ENCODE peak calls at places on chromosomes 3 and 15, in four cellular contexts. Y is AG04449, S is dorsolateral prefrontal cortex, N is coronary artery. O is an unnamed sample.

GRCh38 chr3:122964844-122965243 is 62.7 kb downstream of the SEMA5B start:
- DNase-seq in S (no peak), N (no peak), Y (no peak), O (no peak)

GRCh38 chr3:30548605-30549004 is 57.8 kb upstream of the TGFBR2 start:
- DNase-seq in Y (no peak), S (no peak), N (no peak), O (no peak)

GRCh38 chr3:85170646-85171045 is 211.9 kb downstream of the CADM2 start:
- DNase-seq in N (no peak), Y (no peak), S (no peak), O (no peak)

GRCh38 chr3:114451051-114451451 is 157.2 kb downstream of the TIGIT start:
- DNase-seq in S (no peak), N (no peak), Y (no peak), O (no peak)

GRCh38 chr3:16841906-16842709 is 42.6 kb upstream of the PLCL2 start:
- DNase-seq in Y (no peak), S (no peak), N (no peak), O (no peak)

GRCh38 chr15:70508561-70509281 is 254.6 kb downstream of the UACA start:
- DNase-seq in Y (no peak), S (no peak), N (no peak), O (peak)

GRCh38 chr3:186152361-186152798 is 43.5 kb upstream of the ETV5 start:
- DNase-seq in N (no peak), S (no peak), Y (no peak), O (no peak)

GRCh38 chr3:98563661-98564281 is 29.6 kb downstream of the CPOX start:
- DNase-seq in Y (peak), S (no peak), N (no peak), O (peak)

GRCh38 chr3:124456506-124456905 is 273.7 kb upstream of the UMPS start:
- DNase-seq in N (no peak), Y (no peak), S (no peak), O (no peak)

GRCh38 chr3:24713516-24713915 is 218.9 kb upstream of the THRB start:
- DNase-seq in S (no peak), Y (no peak), N (no peak), O (no peak)

GRCh38 chr15:29952245-29952644 is 130.0 kb upstream of the TJP1 start:
- DNase-seq in Y (no peak), S (peak), N (no peak), O (no peak)

GRCh38 chr3:157077565-157077991 is 82.4 kb downstream of the CCNL1 start:
- DNase-seq in N (no peak), S (no peak), Y (no peak), O (no peak)

GRCh38 chr3:61824553-61825135 is 263.3 kb downstream of the PTPRG start:
- DNase-seq in N (no peak), Y (no peak), S (no peak), O (no peak)

DNA sequence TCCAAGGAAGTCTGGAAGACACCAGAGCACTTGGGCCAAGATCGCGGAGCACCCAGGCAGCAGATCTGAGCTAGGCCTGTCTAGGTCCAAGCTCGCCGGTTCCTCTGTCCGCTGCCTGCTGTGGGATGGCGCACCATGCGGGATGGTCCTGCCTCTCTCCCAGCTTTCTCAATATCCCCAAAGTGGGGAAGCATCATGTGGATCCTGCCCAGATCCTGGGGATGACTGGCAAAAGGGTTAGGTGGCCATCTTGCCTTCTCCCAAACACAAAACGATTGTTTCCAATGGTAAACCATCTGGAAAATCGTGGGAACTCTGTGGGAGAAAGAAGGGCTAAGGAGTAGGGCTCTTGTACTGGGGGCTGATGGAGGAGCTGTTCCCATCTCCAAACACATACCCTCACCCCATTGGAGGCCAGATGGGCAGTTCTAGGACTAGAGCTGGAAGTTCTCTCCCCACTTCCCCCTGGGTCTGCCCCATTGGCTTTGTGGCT is 8.9 kb downstream of the PRKCD start:
- DNase-seq in S (no peak), N (no peak), Y (no peak), O (no peak)
- H3K4me3 ChIP-seq in S (no peak), N (no peak), Y (no peak), O (no peak)

GRCh38 chr3:52002768-52003167 is 7.1 kb upstream of the RPL29 start:
- DNase-seq in Y (no peak), N (no peak), S (no peak), O (no peak)

GRCh38 chr3:52004906-52005395 is 9.3 kb upstream of the RPL29 start:
- DNase-seq in N (no peak), Y (no peak), S (no peak), O (no peak)

GRCh38 chr3:52006017-52006819 is 10.5 kb upstream of the RPL29 start:
- DNase-seq in N (no peak), S (no peak), Y (no peak), O (no peak)

GRCh38 chr3:52005571-52005986 is 9.9 kb upstream of the RPL29 start:
- DNase-seq in S (no peak), Y (no peak), N (no peak), O (peak)

GRCh38 chr3:52004158-52004787 is 8.6 kb upstream of the RPL29 start:
- DNase-seq in S (peak), N (no peak), Y (no peak), O (no peak)
- TF ChIP-seq CTCF in S (peak), N (peak), Y (peak), O (peak)

GRCh38 chr3:171838218-171838720 is 4.9 kb upstream of the TMEM212 start:
- DNase-seq in N (no peak), S (peak), Y (no peak), O (no peak)
- H3K4me3 ChIP-seq in N (peak), S (peak), Y (no peak), O (no peak)

GRCh38 chr3:170867552-170867951 is 2.4 kb downstream of the RPL22L1 start:
- DNase-seq in S (no peak), Y (no peak), N (no peak), O (no peak)

GRCh38 chr3:170867143-170867542 is 2.9 kb downstream of the RPL22L1 start:
- DNase-seq in S (no peak), N (no peak), Y (no peak), O (no peak)

GRCh38 chr3:170869240-170869592 is 779 bp downstream of the RPL22L1 start:
- DNase-seq in N (no peak), S (no peak), Y (no peak), O (no peak)

GRCh38 chr3:170868577-170869239 is 1.3 kb downstream of the RPL22L1 start:
- DNase-seq in Y (no peak), N (no peak), S (no peak), O (no peak)

DNA sequence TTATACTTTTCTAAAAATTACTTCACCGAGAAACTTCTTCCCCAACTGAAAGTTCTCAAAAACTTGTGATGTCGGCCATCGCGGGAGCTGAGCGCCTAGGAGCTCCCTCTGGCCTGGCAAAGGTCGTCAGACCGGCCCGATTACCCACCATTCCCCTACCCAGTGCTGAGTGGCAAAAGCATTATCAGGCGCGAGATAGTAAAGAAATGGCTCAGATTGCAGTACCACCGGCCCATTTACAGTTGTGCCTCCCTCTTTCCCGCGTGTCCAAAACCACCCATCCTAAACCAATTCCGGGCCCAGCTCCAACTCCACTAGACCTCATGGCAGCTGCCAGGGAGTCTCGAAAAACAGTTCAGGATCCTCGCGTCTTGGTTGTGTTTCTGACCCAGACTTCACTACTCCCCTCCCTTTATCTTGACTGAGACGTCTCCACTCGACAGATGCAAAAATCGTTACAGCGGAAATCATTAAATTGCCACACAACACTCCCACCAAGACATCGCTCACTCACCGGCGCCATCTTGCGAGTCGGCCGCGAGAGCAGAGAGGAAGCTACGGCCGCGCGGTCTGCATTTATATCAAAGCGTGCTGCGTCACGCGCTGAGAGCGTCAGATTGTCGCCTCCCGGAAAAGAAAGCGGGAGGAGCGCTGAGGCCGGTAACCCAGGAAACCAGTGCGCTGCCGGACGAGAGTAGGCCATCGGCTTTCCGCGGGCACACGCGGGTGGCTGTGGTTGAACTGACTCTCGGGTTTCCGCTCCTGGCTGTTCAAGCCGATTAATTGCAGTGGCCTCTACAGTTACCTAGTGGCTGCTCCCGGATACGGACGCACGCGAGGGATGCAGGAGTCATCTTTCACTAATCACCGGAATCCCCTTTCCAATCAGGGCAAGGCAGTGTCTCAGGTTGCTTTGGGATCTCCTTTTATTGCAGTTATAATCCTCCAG is at the start of gene RPL22L1:
- DNase-seq in N (peak), S (peak), Y (peak), O (peak)
- TF ChIP-seq CTCF in N (no peak), S (peak), Y (peak), O (peak)

GRCh38 chr15:28919679-28920655 is 34.2 kb downstream of the APBA2 start:
- DNase-seq in S (no peak), Y (no peak), N (no peak), O (no peak)
- H3K4me3 ChIP-seq in S (no peak), Y (no peak), N (no peak), O (no peak)

GRCh38 chr15:49620658-49621326 is at the start of the genes DTWD1 and FAM227B:
- DNase-seq in Y (peak), N (peak), S (peak), O (peak)

GRCh38 chr15:49619226-49619625 is 1.4 kb downstream of the FAM227B start:
- DNase-seq in N (no peak), S (no peak), Y (no peak), O (no peak)

GRCh38 chr15:49621327-49622210 is 721 bp downstream of the DTWD1 start:
- DNase-seq in Y (no peak), S (no peak), N (no peak), O (no peak)

GRCh38 chr15:49622561-49622960 is 1.7 kb downstream of the DTWD1 start:
- DNase-seq in S (no peak), N (no peak), Y (no peak), O (no peak)

DNA sequence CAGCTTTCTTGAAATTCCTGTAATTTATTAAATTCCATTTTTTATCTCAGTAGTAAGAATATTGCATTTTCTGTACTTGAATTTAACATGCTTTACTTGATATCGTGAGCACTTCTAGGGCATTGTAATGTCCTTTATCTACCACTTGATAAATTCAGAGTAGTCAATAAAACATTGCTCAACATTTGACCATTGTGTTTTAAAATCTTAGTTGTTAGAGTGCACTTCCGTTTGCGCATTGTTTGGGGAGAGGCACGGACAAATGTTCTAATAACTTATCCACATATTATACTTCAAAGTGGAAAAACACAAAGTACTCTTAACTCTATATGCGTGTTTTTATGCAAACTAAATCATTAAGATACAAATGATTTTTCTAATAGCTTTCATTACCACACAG is 444 bp downstream of the FAM227B start:
- DNase-seq in N (no peak), Y (no peak), S (no peak), O (no peak)
- TF ChIP-seq CTCF in N (no peak), Y (no peak), S (no peak), O (no peak)